ENCODE peak calls at places on chromosomes 13 and 19, in eight cellular contexts. L is pancreas, F is GM13977, X is RWPE1, H is SHP77, W is NCI-H460, P is IMR-90, K is GF-D8. M is an unnamed sample.

GRCh38 chr19:12208221-12208620 is 45.3 kb downstream of the ZNF136 start:
- DNase-seq in L (no peak), F (no peak), X (no peak), H (no peak), W (no peak), P (no peak), K (no peak), M (no peak)

GRCh38 chr19:3555653-3556422 is 1.5 kb downstream of the MFSD12 start:
- DNase-seq in L (no peak), F (no peak), X (no peak), H (no peak), W (no peak), P (no peak), K (no peak), M (no peak)

GRCh38 chr19:35718345-35719041 is 690 bp downstream of the KMT2B start:
- DNase-seq in L (peak; percentile 64), F (peak; percentile 75), X (no peak), H (no peak), W (no peak), P (no peak), K (no peak), M (no peak)

GRCh38 chr13:103539265-103539664 is 473.0 kb upstream of the SLC10A2 start:
- DNase-seq in L (no peak), F (no peak), X (no peak), H (peak; percentile 91), W (no peak), P (no peak), K (no peak), M (no peak)

GRCh38 chr13:36606060-36606459 is 67.8 kb upstream of the SERTM1 start:
- DNase-seq in L (no peak), F (no peak), X (no peak), H (no peak), W (no peak), P (no peak), K (no peak), M (no peak)

GRCh38 chr19:15136234-15136954 is 29.2 kb downstream of the SYDE1 start:
- DNase-seq in L (no peak), F (no peak), X (peak; percentile 49), H (no peak), W (no peak), P (peak; percentile 82), K (no peak), M (no peak)

GRCh38 chr19:39052243-39052746 is 19.9 kb upstream of the FBXO27 start:
- DNase-seq in L (peak; percentile 62), F (peak; percentile 59), X (no peak), H (peak; percentile 63), W (peak; percentile 40), P (peak; percentile 58), K (no peak), M (peak; percentile 23)

GRCh38 chr19:14971474-14971873 is 8.2 kb downstream of the SLC1A6 start:
- DNase-seq in L (no peak), F (no peak), X (no peak), H (no peak), W (no peak), P (no peak), K (no peak), M (no peak)

GRCh38 chr13:66312312-66313087 is 917.6 kb downstream of the PCDH9 start:
- DNase-seq in L (peak; percentile 30), F (no peak), X (no peak), H (peak; percentile 63), W (peak; percentile 18), P (peak; percentile 80), K (no peak), M (no peak)

GRCh38 chr13:107370036-107370785 is 802.3 kb upstream of the ARGLU1 start:
- DNase-seq in L (no peak), F (no peak), X (peak; percentile 5), H (no peak), W (peak; percentile 41), P (peak; percentile 90), K (no peak), M (no peak)

M was measured in MV-4-11.